ENCODE peak calls at places on chromosomes 2 and 18, in five cellular contexts. O, E, R, G and W are unnamed samples.

GRCh38 chr2:226802573-226802972 is 3.0 kb upstream of the IRS1 start:
- DNase-seq in G (no peak), O (no peak), E (peak), R (no peak), W (no peak)

GRCh38 chr2:168490015-168490874 is 34.2 kb downstream of the CERS6 start:
- DNase-seq in E (peak), O (no peak), R (peak), G (no peak), W (no peak)

GRCh38 chr2:98870516-98871158 is 65.4 kb downstream of the CRACDL start:
- DNase-seq in G (no peak), E (no peak), R (no peak), O (no peak), W (no peak)

GRCh38 chr2:62177392-62178026 is 18.4 kb upstream of the B3GNT2 start:
- DNase-seq in E (no peak), G (no peak), O (no peak), R (no peak), W (no peak)

GRCh38 chr2:46073540-46074018 is 223.6 kb upstream of the EPAS1 start:
- DNase-seq in R (no peak), O (no peak), E (no peak), G (no peak), W (no peak)

GRCh38 chr2:224287533-224287932 is 114.4 kb downstream of the FAM124B start:
- DNase-seq in G (no peak), O (no peak), E (no peak), R (no peak), W (no peak)

GRCh38 chr2:1707771-1708351 is 36.5 kb downstream of the PXDN start:
- DNase-seq in E (no peak), R (no peak), O (peak), G (peak), W (peak)

GRCh38 chr2:83756219-83756618 is 702.9 kb downstream of the SUCLG1 start:
- DNase-seq in E (no peak), G (no peak), R (no peak), O (no peak), W (no peak)

GRCh38 chr18:48600746-48601090 is 61.9 kb downstream of the CTIF start:
- DNase-seq in E (no peak), R (no peak), O (no peak), G (no peak), W (no peak)

GRCh38 chr2:39059366-39059952 is 61.4 kb downstream of the SOS1 start:
- DNase-seq in E (peak), G (no peak), R (no peak), O (no peak), W (no peak)

GRCh38 chr2:170180031-170180566 is 2.2 kb downstream of the MYO3B start:
- DNase-seq in O (no peak), G (no peak), E (no peak), R (no peak), W (no peak)

GRCh38 chr2:79511320-79511951 is 1.4 kb upstream of the CTNNA2 start:
- DNase-seq in O (peak), E (peak), G (peak), R (peak), W (no peak)

GRCh38 chr2:53969285-53970094 is 1.3 kb downstream of the PSME4 start:
- DNase-seq in G (no peak), E (peak), O (no peak), R (no peak), W (no peak)

GRCh38 chr2:172092716-172093415 is 7.6 kb downstream of the DLX1 start:
- DNase-seq in R (no peak), E (peak), G (no peak), O (no peak), W (no peak)

GRCh38 chr2:10573709-10574108 is 116.1 kb downstream of the NOL10 start:
- DNase-seq in E (no peak), G (no peak), O (no peak), R (no peak), W (no peak)

GRCh38 chr2:178579006-178579405 is 98.7 kb downstream of the PLEKHA3 start:
- DNase-seq in R (no peak), E (no peak), O (no peak), G (no peak), W (no peak)

GRCh38 chr18:57698571-57699276 is 77.1 kb upstream of the NARS1 start:
- DNase-seq in O (no peak), E (no peak), G (no peak), R (no peak), W (no peak)

GRCh38 chr18:45686892-45687611 is 36.9 kb upstream of the SLC14A1 start:
- DNase-seq in O (no peak), E (peak), G (no peak), R (peak), W (peak)

GRCh38 chr2:100106460-100106859 is 35.9 kb downstream of the AFF3 start:
- DNase-seq in O (peak), G (no peak), R (no peak), E (no peak), W (no peak)

GRCh38 chr2:156321243-156321904 is 11.1 kb downstream of the NR4A2 start:
- DNase-seq in E (peak), O (no peak), G (no peak), R (peak), W (no peak)

GRCh38 chr2:218569038-218569431 is 396 bp downstream of the CNOT9 start:
- DNase-seq in E (peak), R (peak), G (peak), O (peak), W (peak)

GRCh38 chr2:200905618-200906296 is 16.6 kb downstream of the NIF3L1 start:
- DNase-seq in E (peak), R (peak), O (peak), G (peak), W (no peak)

GRCh38 chr2:8103085-8103708 is 578.7 kb upstream of the ID2 start:
- DNase-seq in O (peak), E (no peak), G (no peak), R (no peak), W (no peak)

GRCh38 chr2:181004647-181005325 is 24.4 kb downstream of the UBE2E3 start:
- DNase-seq in E (no peak), G (no peak), O (no peak), R (no peak), W (no peak)

GRCh38 chr2:226888971-226889370 is 53.1 kb downstream of the RHBDD1 start:
- DNase-seq in R (no peak), O (no peak), G (no peak), E (no peak), W (no peak)